ENCODE peak calls at places on chromosomes 6 and 20, in eight cellular contexts. O, P, F, H, L, M, S and Y are unnamed samples.
A peak's percentile ranks its signal among the peaks of the same experiment; 100 is the strongest.

GRCh38 chr20:57695012-57695411 is 14.8 kb downstream of the PMEPA1 start:
- DNase-seq in O (no peak), P (no peak), F (no peak), H (no peak), L (no peak), M (no peak), S (peak; percentile 7), Y (no peak)

GRCh38 chr20:35568645-35569044 is 26.8 kb downstream of the ERGIC3 start:
- DNase-seq in O (no peak), P (no peak), F (peak; percentile 27), H (no peak), L (no peak), M (no peak), S (no peak), Y (no peak)

GRCh38 chr6:132969188-132969587 is 154.8 kb downstream of the RPS12 start:
- DNase-seq in O (no peak), P (no peak), F (no peak), H (no peak), L (no peak), M (no peak), S (peak; percentile 22), Y (peak; percentile 8)

GRCh38 chr20:38935967-38936407 is 9.8 kb downstream of the FAM83D start:
- DNase-seq in O (no peak), P (no peak), F (no peak), H (no peak), L (no peak), M (no peak), S (peak; percentile 54), Y (no peak)

GRCh38 chr6:92767101-92767500 is 652.3 kb downstream of the EPHA7 start:
- DNase-seq in O (no peak), P (no peak), F (no peak), H (no peak), L (no peak), M (no peak), S (no peak), Y (no peak)

GRCh38 chr6:28683945-28684538 is 158.4 kb downstream of the GPX5 start:
- DNase-seq in O (peak; percentile 59), P (no peak), F (peak; percentile 8), H (no peak), L (no peak), M (no peak), S (peak; percentile 70), Y (peak; percentile 51)

GRCh38 chr6:168098431-168098861 is 19.4 kb upstream of the FRMD1 start:
- DNase-seq in O (no peak), P (no peak), F (no peak), H (no peak), L (no peak), M (no peak), S (no peak), Y (no peak)

GRCh38 chr6:111677186-111677990 is 71.7 kb upstream of the TRAF3IP2 start:
- DNase-seq in O (no peak), P (no peak), F (no peak), H (no peak), L (no peak), M (no peak), S (no peak), Y (no peak)

GRCh38 chr6:151806757-151807512 is 547 bp upstream of the ESR1 start:
- DNase-seq in O (peak; percentile 28), P (no peak), F (no peak), H (no peak), L (no peak), M (peak; percentile 36), S (peak; percentile 46), Y (peak; percentile 22)

GRCh38 chr6:150016324-150017185 is 8.8 kb downstream of the RAET1L start:
- DNase-seq in O (peak; percentile 79), P (no peak), F (peak; percentile 35), H (peak; percentile 36), L (no peak), M (peak; percentile 68), S (peak; percentile 70), Y (peak; percentile 67)

GRCh38 chr20:1296922-1297321 is 30.8 kb downstream of the SNPH start:
- DNase-seq in O (no peak), P (no peak), F (no peak), H (no peak), L (no peak), M (no peak), S (no peak), Y (no peak)

GRCh38 chr20:6623989-6624388 is 143.5 kb upstream of the BMP2 start:
- DNase-seq in O (peak; percentile 4), P (no peak), F (no peak), H (no peak), L (no peak), M (no peak), S (no peak), Y (no peak)

GRCh38 chr20:20743511-20744169 is 31.2 kb upstream of the RALGAPA2 start:
- DNase-seq in O (peak; percentile 72), P (no peak), F (peak; percentile 33), H (no peak), L (no peak), M (no peak), S (peak; percentile 18), Y (no peak)

GRCh38 chr20:21048841-21049273 is 57.3 kb downstream of the LINC00237 start:
- DNase-seq in O (peak; percentile 35), P (no peak), F (peak; percentile 28), H (peak; percentile 21), L (no peak), M (peak; percentile 56), S (peak; percentile 1), Y (peak; percentile 11)

GRCh38 chr20:17969276-17969883 is 562 bp downstream of the MGME1 start:
- DNase-seq in O (peak; percentile 50), P (no peak), F (peak; percentile 52), H (no peak), L (no peak), M (peak; percentile 40), S (peak; percentile 35), Y (peak; percentile 31)

GRCh38 chr6:158037771-158038170 is 56.1 kb downstream of the SYNJ2 start:
- DNase-seq in O (no peak), P (no peak), F (peak; percentile 6), H (no peak), L (no peak), M (no peak), S (no peak), Y (no peak)

DNA sequence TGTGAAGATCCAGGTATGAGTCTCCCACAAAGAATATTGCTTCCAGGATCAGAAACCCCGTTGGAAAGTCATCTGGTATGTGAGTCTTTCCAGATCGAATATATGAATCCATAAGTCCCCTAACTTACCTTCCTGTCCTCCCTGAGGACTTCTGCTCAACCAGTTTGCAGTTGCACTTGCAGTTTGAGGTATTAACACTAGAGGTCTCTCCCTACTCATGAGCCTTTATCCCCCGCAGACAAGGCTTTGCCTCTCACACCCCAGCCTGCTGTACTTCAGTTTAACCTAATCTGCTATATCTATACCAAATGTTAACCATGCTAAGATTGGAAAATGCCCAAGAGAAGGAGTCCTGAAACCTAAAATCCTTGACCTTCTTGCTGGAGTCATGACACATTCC is 135.3 kb upstream of the DEFB112 start:
- DNase-seq in O (peak; percentile 49), P (no peak), F (no peak), H (no peak), L (no peak), M (no peak), S (no peak), Y (no peak)
- TF ChIP-seq CTCF in O (no peak), P (no peak), F (no peak), H (no peak), L (no peak), M (no peak), S (no peak), Y (no peak)

GRCh38 chr6:33428219-33428890 is 8.5 kb downstream of the SYNGAP1 start:
- DNase-seq in O (peak; percentile 24), P (no peak), F (peak; percentile 37), H (peak; percentile 41), L (no peak), M (peak; percentile 72), S (no peak), Y (no peak)

GRCh38 chr6:33428891-33429744 is 9.3 kb downstream of the SYNGAP1 start:
- DNase-seq in O (no peak), P (no peak), F (no peak), H (no peak), L (no peak), M (no peak), S (no peak), Y (no peak)

GRCh38 chr6:33425668-33426577 is 6.1 kb downstream of the SYNGAP1 start:
- DNase-seq in O (peak; percentile 87), P (peak; percentile 85), F (peak; percentile 91), H (peak; percentile 68), L (no peak), M (peak; percentile 89), S (peak; percentile 83), Y (peak; percentile 74)

GRCh38 chr6:33426590-33427563 is 7.0 kb downstream of the SYNGAP1 start:
- DNase-seq in O (no peak), P (no peak), F (no peak), H (no peak), L (no peak), M (no peak), S (no peak), Y (no peak)

GRCh38 chr6:33427585-33428218 is 7.8 kb downstream of the SYNGAP1 start:
- DNase-seq in O (peak; percentile 75), P (no peak), F (peak; percentile 71), H (peak; percentile 67), L (no peak), M (peak; percentile 94), S (no peak), Y (no peak)
- TF ChIP-seq CTCF in O (no peak), P (no peak), F (no peak), H (no peak), L (no peak), M (no peak), S (peak; percentile 6), Y (peak; percentile 7)

DNA sequence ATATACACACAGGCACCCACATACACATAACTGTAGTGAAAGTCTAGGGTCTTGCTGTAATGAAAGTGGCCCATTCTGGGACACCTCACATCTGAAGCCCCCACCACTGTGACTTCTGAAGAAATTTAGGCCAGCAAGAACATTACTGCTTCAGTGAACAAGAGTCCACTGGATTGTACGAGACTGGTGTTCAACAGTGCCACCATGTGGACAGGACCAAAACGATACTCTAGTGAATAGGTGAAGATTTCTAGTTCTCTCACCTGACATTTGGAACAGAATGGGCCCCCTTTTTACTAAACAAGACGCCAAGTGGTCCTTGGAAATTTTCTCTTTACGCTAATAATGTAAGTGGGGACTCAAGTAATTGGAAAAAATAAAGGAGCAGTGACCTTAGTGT is 156.9 kb downstream of the MAFB start:
- DNase-seq in O (no peak), P (no peak), F (no peak), H (no peak), L (no peak), M (no peak), S (peak; percentile 47), Y (no peak)
- TF ChIP-seq CTCF in O (peak; percentile 37), P (no peak), F (no peak), H (no peak), L (no peak), M (no peak), S (peak; percentile 53), Y (peak; percentile 42)

DNA sequence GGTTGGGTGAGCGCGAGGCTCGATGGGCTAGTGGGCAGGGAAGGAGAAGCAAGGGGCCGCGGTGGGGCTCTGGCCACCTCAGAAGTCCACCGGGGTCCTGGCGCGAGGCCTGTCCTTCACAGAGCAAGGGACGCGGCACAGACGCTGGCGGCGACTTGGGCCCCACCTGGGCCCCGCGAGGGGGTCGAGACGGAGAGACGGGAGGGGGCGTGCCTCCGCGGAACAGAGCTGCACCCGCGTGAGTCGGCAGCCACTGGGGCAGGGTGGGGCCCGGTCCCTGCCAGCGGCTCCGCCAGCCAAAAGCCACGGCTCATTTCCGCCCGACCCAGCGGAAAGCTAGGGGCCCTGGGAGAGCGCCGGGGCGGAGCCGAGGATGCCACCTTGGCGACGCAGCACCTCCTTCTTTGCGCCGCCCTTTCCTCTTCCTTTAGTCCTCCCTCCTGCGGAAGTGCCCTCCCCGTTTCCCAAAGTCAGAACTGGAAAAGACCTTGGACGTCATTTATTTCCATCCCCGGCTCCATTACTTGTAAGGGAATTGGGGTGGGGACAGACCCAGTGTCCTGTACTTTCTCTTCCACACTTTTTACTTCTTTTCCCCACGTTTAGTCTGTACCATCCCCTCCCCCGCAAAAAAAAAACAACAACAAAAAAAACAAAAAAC is at the start of gene CUL7:
- DNase-seq in O (peak; percentile 96), P (peak; percentile 49), F (peak; percentile 95), H (peak; percentile 81), L (peak; percentile 54), M (peak; percentile 95), S (peak; percentile 94), Y (peak; percentile 95)
- TF ChIP-seq CTCF in O (no peak), P (no peak), F (no peak), H (no peak), L (peak; percentile 32), M (no peak), S (no peak), Y (no peak)